ENCODE peak calls at places on chromosomes 12 and 14, in five cellular contexts. T, L, H, N and D are unnamed samples.

GRCh38 chr12:93790472-93791152 is 113.4 kb downstream of the CRADD start:
- DNase-seq in L (peak), N (no peak), T (no peak), H (no peak), D (no peak)

GRCh38 chr14:65926935-65927700 is 514.6 kb downstream of the FUT8 start:
- DNase-seq in H (no peak), T (no peak), N (no peak), L (no peak), D (no peak)

GRCh38 chr12:58668233-58668632 is 252.1 kb downstream of the LRIG3 start:
- DNase-seq in H (no peak), T (no peak), N (no peak), L (peak), D (no peak)

GRCh38 chr14:23186913-23187654 is 3.6 kb upstream of the SLC7A8 start:
- DNase-seq in N (peak), L (peak), H (no peak), T (peak), D (no peak)

GRCh38 chr14:37709419-37710195 is 114.2 kb downstream of the TTC6 start:
- DNase-seq in T (no peak), N (no peak), L (no peak), H (no peak), D (no peak)

GRCh38 chr14:31154956-31155355 is 52.6 kb downstream of the HECTD1 start:
- DNase-seq in L (no peak), T (no peak), N (no peak), H (no peak), D (no peak)

GRCh38 chr14:61525293-61526011 is 169.9 kb upstream of the HIF1A start:
- DNase-seq in H (no peak), N (no peak), L (peak), T (peak), D (no peak)

GRCh38 chr14:74619672-74620131 is 7.7 kb upstream of the LTBP2 start:
- DNase-seq in T (peak), L (peak), N (no peak), H (no peak), D (no peak)

GRCh38 chr12:119159844-119160243 is 18.9 kb upstream of the HSPB8 start:
- DNase-seq in L (no peak), N (no peak), H (no peak), T (no peak), D (no peak)

GRCh38 chr12:43291516-43291915 is 260.5 kb downstream of the ADAMTS20 start:
- DNase-seq in T (no peak), L (no peak), H (no peak), N (no peak), D (no peak)

GRCh38 chr12:53983580-53984572 is 1.1 kb upstream of the HOXC10 start:
- DNase-seq in L (no peak), H (no peak), N (no peak), T (no peak), D (no peak)

GRCh38 chr12:67305544-67305943 is 36.4 kb downstream of the CAND1 start:
- DNase-seq in L (no peak), N (no peak), T (no peak), H (no peak), D (no peak)

GRCh38 chr14:100616854-100617714 is 29.9 kb upstream of the BEGAIN start:
- DNase-seq in L (no peak), N (no peak), T (peak), H (no peak), D (no peak)

GRCh38 chr14:106044949-106045596 is 518.7 kb downstream of the TMEM121 start:
- DNase-seq in L (no peak), H (no peak), N (no peak), T (peak), D (no peak)
- TF ChIP-seq CTCF in L (no peak), H (no peak), N (no peak), T (peak), D (no peak)

GRCh38 chr12:48961801-48962200 is 4.5 kb upstream of the ARF3 start:
- DNase-seq in H (no peak), T (no peak), N (no peak), L (peak), D (no peak)

GRCh38 chr12:48968467-48968866 is 3.1 kb downstream of the WNT10B start:
- DNase-seq in L (no peak), H (no peak), N (no peak), T (no peak), D (no peak)

GRCh38 chr12:48968004-48968403 is 3.5 kb downstream of the WNT10B start:
- DNase-seq in N (no peak), T (no peak), H (no peak), L (no peak), D (no peak)

GRCh38 chr12:48966177-48966890 is 5.2 kb downstream of the WNT10B start:
- DNase-seq in T (no peak), H (no peak), L (no peak), N (no peak), D (no peak)

GRCh38 chr12:48965447-48965846 is 6.1 kb downstream of the WNT10B start:
- DNase-seq in T (no peak), L (no peak), N (no peak), H (no peak), D (no peak)
- TF ChIP-seq CTCF in T (no peak), L (peak), N (no peak), H (no peak), D (no peak)

DNA sequence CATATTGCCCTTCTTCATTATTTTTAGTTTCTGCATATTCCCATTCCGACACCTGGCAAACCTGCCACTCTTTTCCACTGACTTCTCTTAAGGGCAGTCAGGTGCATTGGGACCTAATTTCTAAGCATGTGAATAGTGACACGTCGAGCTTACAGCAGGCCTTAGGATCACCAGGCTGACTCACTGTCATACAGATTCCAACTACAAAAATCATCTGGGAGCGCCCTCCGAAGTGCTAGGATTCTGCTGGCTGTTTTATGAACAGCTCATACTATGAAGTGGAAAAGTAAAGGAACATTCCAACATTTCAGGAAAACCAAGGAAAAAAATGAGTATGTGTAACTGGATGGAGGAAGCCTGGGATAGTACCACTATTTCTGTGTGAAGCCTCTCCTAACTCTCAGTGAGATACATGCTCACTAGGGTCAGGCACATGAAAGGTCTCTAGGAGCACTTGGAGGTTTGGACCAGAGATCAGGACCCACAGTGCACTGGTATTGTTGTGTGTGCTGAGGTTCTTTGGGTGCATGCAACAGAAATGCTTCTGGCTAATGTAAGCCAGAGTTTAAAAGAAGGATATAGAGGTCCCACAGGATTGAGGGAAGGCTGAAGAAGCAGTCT is 257.4 kb downstream of the ZFP36L1 start:
- DNase-seq in N (no peak), T (no peak), H (no peak), L (peak), D (no peak)
- TF ChIP-seq CTCF in N (no peak), T (no peak), H (no peak), L (no peak), D (no peak)

GRCh38 chr14:36605506-36605857 is 23.1 kb upstream of the NKX2-8 start:
- DNase-seq in H (no peak), L (peak), T (no peak), N (no peak), D (no peak)
- TF ChIP-seq CTCF in H (no peak), L (peak), T (no peak), N (no peak), D (no peak)

DNA sequence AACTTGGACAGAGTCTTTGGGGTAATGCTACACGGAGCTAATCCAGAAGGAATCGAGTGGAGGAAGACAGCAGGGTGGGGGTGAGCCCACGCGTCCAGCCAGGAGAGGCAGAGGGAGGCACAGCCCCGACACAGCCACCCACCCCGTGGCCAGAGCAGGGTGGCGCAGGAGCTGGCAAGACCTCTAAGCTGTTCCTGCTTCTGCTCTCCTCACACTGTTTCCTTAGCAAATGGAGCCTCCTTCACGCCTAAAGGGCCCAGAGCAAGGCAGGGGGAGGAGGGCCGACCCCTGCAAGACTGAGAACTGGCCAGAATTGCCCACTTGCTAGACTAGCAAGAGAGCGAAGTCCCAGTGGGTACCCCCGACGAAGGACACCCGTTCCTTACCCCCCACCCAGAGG is 91.5 kb downstream of the FBXL14 start:
- DNase-seq in T (peak), H (no peak), L (no peak), N (no peak), D (no peak)
- TF ChIP-seq CTCF in T (no peak), H (no peak), L (no peak), N (no peak), D (no peak)

DNA sequence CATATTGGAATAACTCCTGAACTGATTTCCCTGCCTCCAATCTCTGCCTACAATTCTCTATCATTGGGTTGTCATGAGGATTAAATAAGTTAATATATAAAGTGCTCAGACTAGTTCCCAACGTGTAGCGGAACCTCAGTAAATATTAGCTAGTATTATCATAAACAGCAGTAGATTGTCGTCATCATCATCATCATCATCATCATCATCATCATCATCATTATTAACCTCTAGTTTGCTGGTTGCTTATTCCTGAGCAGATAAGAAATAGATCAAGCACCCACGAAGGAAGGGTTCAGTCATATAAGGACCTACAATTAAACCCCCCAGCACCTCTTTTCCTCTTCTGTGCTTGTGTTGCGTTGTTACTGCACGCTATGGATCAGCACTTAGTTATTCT is 48.8 kb upstream of the PARP11 start:
- DNase-seq in H (no peak), N (no peak), T (no peak), L (no peak), D (no peak)
- TF ChIP-seq CTCF in H (no peak), N (no peak), T (no peak), L (no peak), D (no peak)

DNA sequence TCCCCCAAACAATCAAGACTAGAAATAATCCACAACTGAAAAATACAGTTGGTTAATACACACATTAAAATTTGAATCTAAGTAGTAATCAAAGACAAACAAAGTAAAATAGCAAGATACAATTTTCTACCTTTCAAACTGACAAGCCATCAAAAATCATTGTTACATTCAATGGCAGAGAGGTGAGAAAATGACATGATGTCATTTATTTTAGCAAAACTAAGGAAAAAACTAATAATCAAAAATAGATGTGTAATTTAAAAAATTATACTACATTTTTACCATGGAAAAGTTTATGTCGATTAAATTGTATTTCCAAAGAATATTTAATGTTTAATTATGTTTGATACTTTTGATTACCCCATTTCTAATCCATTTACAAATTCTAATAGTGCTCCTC is 59.7 kb downstream of the NOVA1 start:
- DNase-seq in T (no peak), N (no peak), L (no peak), H (no peak), D (no peak)
- TF ChIP-seq CTCF in T (no peak), N (no peak), L (no peak), H (no peak), D (no peak)

GRCh38 chr14:29927596-29928341 is at the start of gene PRKD1:
- DNase-seq in T (peak), L (peak), H (peak), N (peak), D (peak)
- TF ChIP-seq CTCF in T (no peak), L (no peak), H (peak), N (no peak), D (no peak)

DNA sequence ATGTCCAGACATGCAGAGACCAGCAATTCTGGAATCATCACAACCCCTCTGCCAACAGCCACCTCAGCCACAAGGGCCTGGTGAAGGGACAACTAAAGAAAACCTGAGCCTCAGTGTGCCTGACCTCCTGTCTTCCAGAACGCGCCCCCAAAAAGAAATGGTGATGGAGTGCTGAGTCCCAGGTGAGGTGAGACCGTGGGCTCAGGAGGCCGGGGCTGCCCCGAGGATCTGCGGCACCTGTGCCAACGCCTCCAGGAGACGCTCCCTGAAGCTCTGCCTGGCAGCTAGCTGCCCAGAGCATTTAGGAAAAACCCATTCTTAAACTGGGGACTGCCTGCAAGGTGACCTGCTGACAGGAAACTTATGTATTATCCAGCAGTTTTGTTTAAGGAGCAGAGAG is 51.2 kb downstream of the CDC42BPB start:
- DNase-seq in L (no peak), N (no peak), T (no peak), H (no peak), D (no peak)
- TF ChIP-seq CTCF in L (no peak), N (no peak), T (no peak), H (no peak), D (no peak)

GRCh38 chr12:82326905-82327503 is 31.2 kb downstream of the CCDC59 start:
- DNase-seq in T (no peak), N (no peak), H (no peak), L (peak), D (no peak)
- TF ChIP-seq CTCF in T (peak), N (peak), H (peak), L (peak), D (peak)